ENCODE peak calls at places on chromosomes 6 and 20, in seven cellular contexts. One of them, this sample, is unnamed.

GRCh38 chr6:111337715-111338333 is 145.2 kb downstream of the REV3L start:
- DNase-seq in transverse colon: no peak
- DNase-seq in SK-N-SH: no peak
- DNase-seq in HCT116: no peak
- DNase-seq in stomach: no peak
- DNase-seq in GM23338: no peak
- DNase-seq in sigmoid colon: no peak
- DNase-seq in this sample: no peak

GRCh38 chr20:25270829-25271251 is 23.0 kb downstream of the PYGB start:
- DNase-seq in transverse colon: peak; percentile 4
- DNase-seq in SK-N-SH: no peak
- DNase-seq in HCT116: no peak
- DNase-seq in stomach: peak; percentile 33
- DNase-seq in GM23338: no peak
- DNase-seq in sigmoid colon: peak; percentile 38
- DNase-seq in this sample: no peak

GRCh38 chr20:50313827-50314226 is 123.2 kb downstream of the CEBPB start:
- DNase-seq in transverse colon: no peak
- DNase-seq in SK-N-SH: no peak
- DNase-seq in HCT116: no peak
- DNase-seq in stomach: no peak
- DNase-seq in GM23338: no peak
- DNase-seq in sigmoid colon: peak; percentile 62
- DNase-seq in this sample: no peak

GRCh38 chr6:15387118-15387517 is 141.2 kb downstream of the JARID2 start:
- DNase-seq in transverse colon: no peak
- DNase-seq in SK-N-SH: no peak
- DNase-seq in HCT116: no peak
- DNase-seq in stomach: no peak
- DNase-seq in GM23338: no peak
- DNase-seq in sigmoid colon: no peak
- DNase-seq in this sample: no peak

GRCh38 chr6:37861452-37861851 is 41.9 kb downstream of the ZFAND3 start:
- DNase-seq in transverse colon: no peak
- DNase-seq in SK-N-SH: no peak
- DNase-seq in HCT116: no peak
- DNase-seq in stomach: no peak
- DNase-seq in GM23338: no peak
- DNase-seq in sigmoid colon: no peak
- DNase-seq in this sample: no peak

GRCh38 chr6:21636876-21637275 is 43.3 kb downstream of the SOX4 start:
- DNase-seq in transverse colon: no peak
- DNase-seq in SK-N-SH: no peak
- DNase-seq in HCT116: no peak
- DNase-seq in stomach: no peak
- DNase-seq in GM23338: no peak
- DNase-seq in sigmoid colon: no peak
- DNase-seq in this sample: no peak

GRCh38 chr20:45423700-45424099 is 7.8 kb downstream of the PIGT start:
- DNase-seq in transverse colon: no peak
- DNase-seq in SK-N-SH: no peak
- DNase-seq in HCT116: no peak
- DNase-seq in stomach: no peak
- DNase-seq in GM23338: no peak
- DNase-seq in sigmoid colon: no peak
- DNase-seq in this sample: no peak

GRCh38 chr6:16154904-16155303 is 26.0 kb downstream of the MYLIP start:
- DNase-seq in transverse colon: no peak
- DNase-seq in SK-N-SH: no peak
- DNase-seq in HCT116: no peak
- DNase-seq in stomach: no peak
- DNase-seq in GM23338: no peak
- DNase-seq in sigmoid colon: no peak
- DNase-seq in this sample: no peak

GRCh38 chr20:38649275-38649891 is 47.8 kb downstream of the ARHGAP40 start:
- DNase-seq in transverse colon: no peak
- DNase-seq in SK-N-SH: peak; percentile 72
- DNase-seq in HCT116: no peak
- DNase-seq in stomach: no peak
- DNase-seq in GM23338: peak; percentile 78
- DNase-seq in sigmoid colon: no peak
- DNase-seq in this sample: no peak

GRCh38 chr20:36950432-36951197 is 893 bp downstream of the SAMHD1 start:
- DNase-seq in transverse colon: peak; percentile 39
- DNase-seq in SK-N-SH: no peak
- DNase-seq in HCT116: no peak
- DNase-seq in stomach: peak; percentile 28
- DNase-seq in GM23338: peak; percentile 64
- DNase-seq in sigmoid colon: peak; percentile 63
- DNase-seq in this sample: peak; percentile 25

GRCh38 chr20:12098411-12098810 is 180.7 kb downstream of the BTBD3 start:
- DNase-seq in transverse colon: peak; percentile 37
- DNase-seq in SK-N-SH: no peak
- DNase-seq in HCT116: no peak
- DNase-seq in stomach: no peak
- DNase-seq in GM23338: no peak
- DNase-seq in sigmoid colon: no peak
- DNase-seq in this sample: no peak

GRCh38 chr20:22909436-22909835 is 125.7 kb upstream of the SSTR4 start:
- DNase-seq in transverse colon: no peak
- DNase-seq in SK-N-SH: no peak
- DNase-seq in HCT116: no peak
- DNase-seq in stomach: no peak
- DNase-seq in GM23338: no peak
- DNase-seq in sigmoid colon: no peak
- DNase-seq in this sample: no peak

GRCh38 chr6:7901056-7901455 is 9.5 kb downstream of the TXNDC5 start:
- DNase-seq in transverse colon: peak; percentile 67
- DNase-seq in SK-N-SH: no peak
- DNase-seq in HCT116: no peak
- DNase-seq in stomach: no peak
- DNase-seq in GM23338: no peak
- DNase-seq in sigmoid colon: no peak
- DNase-seq in this sample: no peak

GRCh38 chr20:38723982-38724602 is at the start of gene SLC32A1:
- DNase-seq in transverse colon: no peak
- DNase-seq in SK-N-SH: peak; percentile 81
- DNase-seq in HCT116: no peak
- DNase-seq in stomach: no peak
- DNase-seq in GM23338: peak; percentile 80
- DNase-seq in sigmoid colon: no peak
- DNase-seq in this sample: peak; percentile 82

GRCh38 chr20:19726126-19726525 is 31.9 kb upstream of the RIN2 start:
- DNase-seq in transverse colon: no peak
- DNase-seq in SK-N-SH: no peak
- DNase-seq in HCT116: no peak
- DNase-seq in stomach: no peak
- DNase-seq in GM23338: no peak
- DNase-seq in sigmoid colon: no peak
- DNase-seq in this sample: no peak

GRCh38 chr20:43744121-43744520 is 17.3 kb upstream of the GTSF1L start:
- DNase-seq in transverse colon: no peak
- DNase-seq in SK-N-SH: no peak
- DNase-seq in HCT116: no peak
- DNase-seq in stomach: no peak
- DNase-seq in GM23338: no peak
- DNase-seq in sigmoid colon: no peak
- DNase-seq in this sample: no peak

GRCh38 chr20:49591217-49591865 is 23.4 kb upstream of the PTGIS start:
- DNase-seq in transverse colon: no peak
- DNase-seq in SK-N-SH: no peak
- DNase-seq in HCT116: no peak
- DNase-seq in stomach: no peak
- DNase-seq in GM23338: no peak
- DNase-seq in sigmoid colon: no peak
- DNase-seq in this sample: no peak

GRCh38 chr20:9532069-9532809 is 17.8 kb downstream of the LAMP5 start:
- DNase-seq in transverse colon: no peak
- DNase-seq in SK-N-SH: peak; percentile 70
- DNase-seq in HCT116: no peak
- DNase-seq in stomach: no peak
- DNase-seq in GM23338: no peak
- DNase-seq in sigmoid colon: no peak
- DNase-seq in this sample: no peak

GRCh38 chr6:163345931-163346330 is 68.6 kb upstream of the QKI start:
- DNase-seq in transverse colon: no peak
- DNase-seq in SK-N-SH: no peak
- DNase-seq in HCT116: no peak
- DNase-seq in stomach: no peak
- DNase-seq in GM23338: no peak
- DNase-seq in sigmoid colon: no peak
- DNase-seq in this sample: no peak

GRCh38 chr20:11901127-11901526 is 16.6 kb upstream of the BTBD3 start:
- DNase-seq in transverse colon: no peak
- DNase-seq in SK-N-SH: no peak
- DNase-seq in HCT116: no peak
- DNase-seq in stomach: no peak
- DNase-seq in GM23338: peak; percentile 20
- DNase-seq in sigmoid colon: no peak
- DNase-seq in this sample: no peak

GRCh38 chr6:36610576-36611336 is 16.6 kb downstream of the SRSF3 start:
- DNase-seq in transverse colon: no peak
- DNase-seq in SK-N-SH: no peak
- DNase-seq in HCT116: no peak
- DNase-seq in stomach: no peak
- DNase-seq in GM23338: no peak
- DNase-seq in sigmoid colon: peak; percentile 26
- DNase-seq in this sample: no peak

GRCh38 chr6:36609582-36609981 is 15.4 kb downstream of the SRSF3 start:
- DNase-seq in transverse colon: no peak
- DNase-seq in SK-N-SH: no peak
- DNase-seq in HCT116: no peak
- DNase-seq in stomach: no peak
- DNase-seq in GM23338: no peak
- DNase-seq in sigmoid colon: peak; percentile 30
- DNase-seq in this sample: peak; percentile 3

GRCh38 chr6:36610041-36610440 is 15.9 kb downstream of the SRSF3 start:
- DNase-seq in transverse colon: no peak
- DNase-seq in SK-N-SH: no peak
- DNase-seq in HCT116: no peak
- DNase-seq in stomach: no peak
- DNase-seq in GM23338: no peak
- DNase-seq in sigmoid colon: peak; percentile 47
- DNase-seq in this sample: no peak

GRCh38 chr6:36607782-36608386 is 13.7 kb downstream of the SRSF3 start:
- DNase-seq in transverse colon: no peak
- DNase-seq in SK-N-SH: no peak
- DNase-seq in HCT116: no peak
- DNase-seq in stomach: peak; percentile 57
- DNase-seq in GM23338: no peak
- DNase-seq in sigmoid colon: peak; percentile 45
- DNase-seq in this sample: no peak

DNA sequence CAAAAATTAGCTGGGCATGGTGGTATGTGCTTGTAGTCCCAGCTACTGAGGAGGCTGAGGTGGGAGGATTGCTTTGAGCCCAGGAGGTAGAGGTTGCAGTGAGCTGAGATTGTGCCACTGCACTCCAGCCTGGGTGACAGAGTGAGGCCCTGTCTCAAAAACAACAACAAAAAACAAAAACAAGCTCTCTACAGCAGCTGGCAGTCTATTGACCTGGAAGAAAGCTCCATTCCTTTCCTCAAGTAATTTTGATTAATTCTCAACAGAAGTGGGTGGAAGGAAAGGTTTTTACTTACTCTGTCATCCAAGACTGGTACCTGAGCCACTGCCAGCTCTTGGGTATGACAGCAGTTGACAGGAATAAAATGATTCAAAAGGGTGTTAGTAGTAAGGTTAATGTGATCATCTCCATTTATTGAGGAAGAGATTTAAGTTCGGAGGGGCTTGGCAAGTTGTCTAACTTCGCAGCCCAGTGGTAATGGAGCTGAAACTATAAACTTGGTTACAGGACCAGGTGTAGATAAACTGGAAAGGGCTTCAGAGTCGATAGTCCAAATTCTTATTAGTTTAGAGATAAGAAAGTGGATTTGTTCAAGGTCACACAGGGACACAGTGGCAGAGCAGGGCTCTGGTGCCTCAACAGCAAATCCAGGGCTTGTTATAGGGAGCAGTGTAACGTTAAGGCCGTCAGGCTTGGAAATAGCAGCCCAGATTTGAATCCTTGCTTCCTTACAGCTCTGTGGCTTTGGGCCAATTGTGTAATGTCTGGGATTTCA is 14.8 kb downstream of the SRSF3 start:
- DNase-seq in transverse colon: no peak
- DNase-seq in SK-N-SH: no peak
- DNase-seq in HCT116: no peak
- DNase-seq in stomach: no peak
- DNase-seq in GM23338: no peak
- DNase-seq in sigmoid colon: peak; percentile 46
- DNase-seq in this sample: peak; percentile 12
- TF ChIP-seq POLR2AphosphoS5 in transverse colon: no peak
- TF ChIP-seq POLR2AphosphoS5 in SK-N-SH: no peak
- TF ChIP-seq POLR2AphosphoS5 in HCT116: peak; percentile 17
- TF ChIP-seq POLR2AphosphoS5 in stomach: no peak
- TF ChIP-seq POLR2AphosphoS5 in GM23338: peak; percentile 21
- TF ChIP-seq POLR2AphosphoS5 in sigmoid colon: peak; percentile 17
- TF ChIP-seq POLR2AphosphoS5 in this sample: no peak

GRCh38 chr6:84862843-84863242 is 98.4 kb upstream of the TBX18 start:
- DNase-seq in transverse colon: no peak
- DNase-seq in SK-N-SH: no peak
- DNase-seq in HCT116: no peak
- DNase-seq in stomach: no peak
- DNase-seq in GM23338: no peak
- DNase-seq in sigmoid colon: no peak
- DNase-seq in this sample: no peak
- H3K4me3 ChIP-seq in transverse colon: no peak overlapping the region
- H3K4me3 ChIP-seq in SK-N-SH: no peak overlapping the region
- H3K4me3 ChIP-seq in HCT116: no peak overlapping the region
- H3K4me3 ChIP-seq in stomach: no peak overlapping the region
- H3K4me3 ChIP-seq in GM23338: no peak overlapping the region
- H3K4me3 ChIP-seq in sigmoid colon: no peak overlapping the region
- H3K4me3 ChIP-seq in this sample: no peak overlapping the region

GRCh38 chr6:39247667-39248194 is 18.5 kb upstream of the KCNK5 start:
- DNase-seq in transverse colon: no peak
- DNase-seq in SK-N-SH: no peak
- DNase-seq in HCT116: no peak
- DNase-seq in stomach: no peak
- DNase-seq in GM23338: no peak
- DNase-seq in sigmoid colon: no peak
- DNase-seq in this sample: no peak

GRCh38 chr6:39239527-39240154 is 10.4 kb upstream of the KCNK5 start:
- DNase-seq in transverse colon: no peak
- DNase-seq in SK-N-SH: no peak
- DNase-seq in HCT116: no peak
- DNase-seq in stomach: no peak
- DNase-seq in GM23338: peak; percentile 40
- DNase-seq in sigmoid colon: peak; percentile 68
- DNase-seq in this sample: no peak

GRCh38 chr6:39240155-39240757 is 11.0 kb upstream of the KCNK5 start:
- DNase-seq in transverse colon: no peak
- DNase-seq in SK-N-SH: no peak
- DNase-seq in HCT116: no peak
- DNase-seq in stomach: no peak
- DNase-seq in GM23338: no peak
- DNase-seq in sigmoid colon: no peak
- DNase-seq in this sample: no peak

GRCh38 chr6:39243809-39244208 is 14.5 kb upstream of the KCNK5 start:
- DNase-seq in transverse colon: no peak
- DNase-seq in SK-N-SH: no peak
- DNase-seq in HCT116: no peak
- DNase-seq in stomach: no peak
- DNase-seq in GM23338: peak; percentile 29
- DNase-seq in sigmoid colon: peak; percentile 77
- DNase-seq in this sample: no peak
- TF ChIP-seq POLR2AphosphoS5 in transverse colon: no peak
- TF ChIP-seq POLR2AphosphoS5 in SK-N-SH: no peak
- TF ChIP-seq POLR2AphosphoS5 in HCT116: no peak
- TF ChIP-seq POLR2AphosphoS5 in stomach: no peak
- TF ChIP-seq POLR2AphosphoS5 in GM23338: no peak
- TF ChIP-seq POLR2AphosphoS5 in sigmoid colon: peak; percentile 41
- TF ChIP-seq POLR2AphosphoS5 in this sample: no peak

GRCh38 chr6:152404936-152405595 is 232.1 kb downstream of the SYNE1 start:
- DNase-seq in transverse colon: no peak
- DNase-seq in SK-N-SH: no peak
- DNase-seq in HCT116: no peak
- DNase-seq in stomach: no peak
- DNase-seq in GM23338: no peak
- DNase-seq in sigmoid colon: no peak
- DNase-seq in this sample: no peak
- H3K4me3 ChIP-seq in transverse colon: no peak overlapping the region
- H3K4me3 ChIP-seq in SK-N-SH: no peak overlapping the region
- H3K4me3 ChIP-seq in HCT116: no peak overlapping the region
- H3K4me3 ChIP-seq in stomach: no peak overlapping the region
- H3K4me3 ChIP-seq in GM23338: no peak overlapping the region
- H3K4me3 ChIP-seq in sigmoid colon: no peak overlapping the region
- H3K4me3 ChIP-seq in this sample: no peak overlapping the region

This sample was measured in upper lobe of left lung.